ENCODE peak calls at places on chromosomes 2 and 18, in eight cellular contexts. Q, D, O, R, Z, T, L and S are unnamed samples.
A peak's percentile ranks its signal among the peaks of the same experiment; 100 is the strongest.

GRCh38 chr2:107932986-107933385 is 53.3 kb upstream of the SLC5A7 start:
- DNase-seq in Z (no peak), T (no peak), L (peak; percentile 31), R (no peak), Q (peak; percentile 38), O (no peak), D (no peak), S (no peak)

GRCh38 chr2:181461056-181461630 is 4.0 kb downstream of the ITGA4 start:
- DNase-seq in L (no peak), Z (no peak), Q (no peak), R (no peak), O (no peak), T (no peak), D (no peak), S (no peak)

GRCh38 chr2:162297925-162298552 is 20.4 kb downstream of the IFIH1 start:
- DNase-seq in Q (peak; percentile 76), R (no peak), L (peak; percentile 53), T (peak; percentile 78), D (peak; percentile 65), Z (no peak), O (no peak), S (peak; percentile 71)

GRCh38 chr18:69490813-69491212 is 90.1 kb downstream of the DOK6 start:
- DNase-seq in O (no peak), R (no peak), T (no peak), D (no peak), L (no peak), Z (no peak), Q (peak; percentile 79), S (no peak)

GRCh38 chr2:233982421-233983121 is 65.4 kb downstream of the TRPM8 start:
- DNase-seq in Z (no peak), D (no peak), Q (peak; percentile 89), L (no peak), R (no peak), O (no peak), T (no peak), S (no peak)

GRCh38 chr2:105809099-105809473 is 64.4 kb downstream of the NCK2 start:
- DNase-seq in Z (no peak), R (no peak), T (no peak), D (peak; percentile 56), O (no peak), L (no peak), Q (no peak), S (no peak)

GRCh38 chr18:39513187-39513586 is 1947.6 kb upstream of the CELF4 start:
- DNase-seq in D (no peak), L (no peak), T (no peak), R (no peak), Q (no peak), O (no peak), Z (no peak), S (no peak)

GRCh38 chr2:120984452-120985173 is 248.9 kb downstream of the GLI2 start:
- DNase-seq in Q (no peak), D (no peak), O (no peak), Z (no peak), R (no peak), T (no peak), L (no peak), S (no peak)